ENCODE peak calls at places on chromosomes 1 and 21, in six cellular contexts. O is substantia nigra; W is bronchial epithelial cell; T is lung microvascular endothelial cell; R is mucosa of descending colon; F is CD8-positive, alpha-beta memory T cell. L is an unnamed sample.
A peak's percentile ranks its signal among the peaks of the same experiment; 100 is the strongest.

GRCh38 chr1:229664133-229664689 is 38.2 kb downstream of the URB2 start:
- DNase-seq in O (no peak), T (peak; percentile 67), R (peak; percentile 45), F (peak; percentile 59), W (peak; percentile 78), L (peak; percentile 67)

GRCh38 chr1:192951961-192952460 is 107.1 kb downstream of the UCHL5 start:
- DNase-seq in R (no peak), T (no peak), O (no peak), W (peak; percentile 93), F (no peak), L (no peak)

GRCh38 chr1:180522204-180522497 is 19.8 kb upstream of the ACBD6 start:
- DNase-seq in W (peak; percentile 98), F (no peak), O (no peak), R (no peak), T (no peak), L (no peak)

GRCh38 chr1:203954788-203955552 is 93.6 kb downstream of the SNRPE start:
- DNase-seq in R (no peak), W (no peak), O (no peak), F (no peak), T (no peak), L (no peak)

GRCh38 chr1:198771562-198772153 is 132.8 kb downstream of the PTPRC start:
- DNase-seq in W (peak; percentile 39), T (peak; percentile 80), F (no peak), R (no peak), O (no peak), L (no peak)

GRCh38 chr1:167575649-167576048 is 22.1 kb upstream of the CREG1 start:
- DNase-seq in R (no peak), O (no peak), W (no peak), F (no peak), T (no peak), L (no peak)

GRCh38 chr1:98556521-98557158 is 104.9 kb upstream of the SNX7 start:
- DNase-seq in W (peak; percentile 64), F (no peak), R (no peak), T (peak; percentile 24), O (no peak), L (no peak)

GRCh38 chr1:19309123-19309813 is 2.7 kb downstream of the AKR7A2 start:
- DNase-seq in F (no peak), T (peak; percentile 40), R (no peak), W (peak; percentile 53), O (no peak), L (no peak)

GRCh38 chr21:42062543-42063022 is 8.5 kb upstream of the UMODL1 start:
- DNase-seq in O (no peak), W (no peak), T (no peak), R (peak; percentile 72), F (peak; percentile 85), L (peak; percentile 98)

GRCh38 chr1:6638226-6638625 is 13.6 kb downstream of the THAP3 start:
- DNase-seq in O (no peak), T (peak; percentile 31), F (no peak), W (no peak), R (peak; percentile 46), L (no peak)